ENCODE peak calls at places on chromosome 5, in six cellular contexts. V, O, L, F, K and J are unnamed samples.

GRCh38 chr5:111486055-111486454 is 26.3 kb downstream of the STARD4 start:
- DNase-seq in V (no peak), O (no peak), L (no peak), F (no peak), K (no peak), J (no peak)

GRCh38 chr5:58156354-58156753 is 303.5 kb downstream of the PLK2 start:
- DNase-seq in V (no peak), O (no peak), L (no peak), F (no peak), K (peak; percentile 47), J (no peak)

GRCh38 chr5:150000990-150001659 is 586 bp downstream of the HMGXB3 start:
- DNase-seq in V (peak; percentile 25), O (no peak), L (peak; percentile 51), F (no peak), K (peak; percentile 30), J (peak; percentile 49)

GRCh38 chr5:178291969-178292825 is 59.6 kb upstream of the PHYKPL start:
- DNase-seq in V (no peak), O (no peak), L (no peak), F (no peak), K (no peak), J (no peak)

GRCh38 chr5:143192191-143192880 is 211.2 kb downstream of the NR3C1 start:
- DNase-seq in V (no peak), O (no peak), L (no peak), F (no peak), K (no peak), J (no peak)

GRCh38 chr5:64339776-64340175 is 166.0 kb upstream of the RGS7BP start:
- DNase-seq in V (no peak), O (no peak), L (peak; percentile 69), F (no peak), K (no peak), J (no peak)

GRCh38 chr5:159209438-159210305 is at the start of gene RNF145:
- DNase-seq in V (peak; percentile 90), O (peak; percentile 89), L (peak; percentile 87), F (peak; percentile 68), K (peak; percentile 74), J (peak; percentile 94)

GRCh38 chr5:38809388-38810359 is 36.1 kb upstream of the OSMR start:
- DNase-seq in V (peak; percentile 7), O (no peak), L (peak; percentile 48), F (peak; percentile 75), K (peak; percentile 94), J (peak; percentile 87)

GRCh38 chr5:150649828-150650712 is 9.6 kb downstream of the SYNPO start:
- DNase-seq in V (no peak), O (no peak), L (no peak), F (no peak), K (no peak), J (no peak)

GRCh38 chr5:179467441-179467840 is 82.9 kb upstream of the RUFY1 start:
- DNase-seq in V (no peak), O (no peak), L (no peak), F (no peak), K (no peak), J (no peak)

GRCh38 chr5:74994791-74995190 is 57.6 kb downstream of the GCNT4 start:
- DNase-seq in V (no peak), O (no peak), L (no peak), F (no peak), K (no peak), J (no peak)